ENCODE peak calls at places on chromosomes 13 and 19, in six cellular contexts. K, B, A, H, E and C are unnamed samples.

GRCh38 chr13:53064721-53065120 is 36.1 kb downstream of the OLFM4 start:
- DNase-seq in A (no peak), H (no peak), E (no peak), K (no peak), B (peak), C (no peak)

GRCh38 chr13:102598061-102598460 is 1.3 kb downstream of the TPP2 start:
- DNase-seq in H (peak), A (no peak), K (peak), E (no peak), B (no peak), C (no peak)

GRCh38 chr13:80144493-80144892 is 196.4 kb downstream of the SPRY2 start:
- DNase-seq in H (no peak), B (no peak), E (no peak), A (no peak), K (no peak), C (no peak)

GRCh38 chr13:76038920-76039716 is 403.0 kb downstream of the LMO7 start:
- DNase-seq in K (no peak), A (no peak), H (no peak), B (no peak), E (no peak), C (no peak)

GRCh38 chr13:112569771-112570288 is 18.1 kb downstream of the TUBGCP3 start:
- DNase-seq in H (no peak), E (no peak), B (no peak), K (no peak), A (no peak), C (no peak)

GRCh38 chr13:69524459-69525155 is 583.0 kb upstream of the ATXN8OS start:
- DNase-seq in K (no peak), E (no peak), B (no peak), A (no peak), H (no peak), C (no peak)

GRCh38 chr13:25733061-25733491 is 318.7 kb downstream of the SHISA2 start:
- DNase-seq in A (no peak), H (no peak), B (no peak), K (no peak), E (no peak), C (peak)

GRCh38 chr13:88063741-88064140 is 392.6 kb downstream of the SLITRK5 start:
- DNase-seq in E (no peak), A (no peak), K (no peak), H (no peak), B (no peak), C (no peak)

GRCh38 chr19:51295382-51296126 is 15.9 kb upstream of the IGLON5 start:
- DNase-seq in H (no peak), K (no peak), B (no peak), A (no peak), E (peak), C (no peak)

GRCh38 chr19:30277941-30278881 is 94.0 kb upstream of the ZNF536 start:
- DNase-seq in K (no peak), H (no peak), B (no peak), A (no peak), E (no peak), C (no peak)

GRCh38 chr19:31096047-31096446 is 253.2 kb downstream of the TSHZ3 start:
- DNase-seq in A (no peak), E (peak), B (no peak), H (no peak), K (no peak), C (no peak)

GRCh38 chr19:51687791-51688664 is 5.1 kb upstream of the SPACA6 start:
- DNase-seq in H (peak), K (peak), A (peak), E (peak), B (no peak), C (peak)

GRCh38 chr13:112212533-112212932 is 145.6 kb downstream of the SOX1 start:
- DNase-seq in H (no peak), B (no peak), K (no peak), E (no peak), A (no peak), C (no peak)

GRCh38 chr19:56748443-56748842 is 76.9 kb upstream of the ZNF835 start:
- DNase-seq in K (no peak), B (no peak), H (no peak), A (peak), E (no peak), C (no peak)

GRCh38 chr13:52195052-52195837 is 35.8 kb upstream of the NEK3 start:
- DNase-seq in E (peak), H (peak), B (no peak), K (peak), A (peak), C (peak)

GRCh38 chr19:48094129-48094842 is 16.3 kb downstream of the PLA2G4C start:
- DNase-seq in E (no peak), A (no peak), B (no peak), H (no peak), K (no peak), C (no peak)

GRCh38 chr19:51082641-51083040 is at the start of gene KLK14:
- DNase-seq in E (no peak), H (no peak), A (no peak), B (no peak), K (no peak), C (no peak)

GRCh38 chr13:22871248-22871647 is 309.5 kb upstream of the SGCG start:
- DNase-seq in B (no peak), K (no peak), E (no peak), A (no peak), H (no peak), C (no peak)

GRCh38 chr13:51359352-51359751 is 19.9 kb downstream of the SERPINE3 start:
- DNase-seq in E (no peak), K (no peak), A (no peak), H (no peak), B (no peak), C (no peak)

GRCh38 chr13:34065915-34066314 is 248.0 kb downstream of the RFC3 start:
- DNase-seq in H (no peak), B (no peak), K (no peak), E (no peak), A (no peak), C (no peak)

GRCh38 chr13:37102896-37103295 is 2.6 kb downstream of the CSNK1A1L start:
- DNase-seq in K (no peak), E (no peak), A (no peak), H (no peak), B (no peak), C (peak)